ENCODE peak calls at places on chromosomes 11 and 22, in seven cellular contexts. A is NB4, G is fibroblast of villous mesenchyme, C is heart left ventricle, H is hepatocyte, K is tibial artery, V is uterus. T is an unnamed sample.

GRCh38 chr11:32312865-32313403 is 122.4 kb downstream of the WT1 start:
- DNase-seq in A (peak; percentile 81), G (peak; percentile 80), C (no peak), H (peak; percentile 71), K (no peak), V (peak; percentile 54), T (peak; percentile 64)

GRCh38 chr11:76077575-76078150 is 128.6 kb downstream of the WNT11 start:
- DNase-seq in A (peak; percentile 60), G (peak; percentile 13), C (no peak), H (no peak), K (no peak), V (no peak), T (no peak)

GRCh38 chr22:31933816-31934482 is 10.4 kb upstream of the YWHAH start:
- DNase-seq in A (no peak), G (no peak), C (no peak), H (no peak), K (no peak), V (no peak), T (no peak)

GRCh38 chr11:47724041-47724729 is 9.0 kb upstream of the AGBL2 start:
- DNase-seq in A (peak; percentile 85), G (peak; percentile 95), C (no peak), H (peak; percentile 85), K (peak; percentile 81), V (no peak), T (peak; percentile 50)

GRCh38 chr11:78812513-78813293 is 238.0 kb upstream of the NARS2 start:
- DNase-seq in A (no peak), G (no peak), C (no peak), H (peak; percentile 38), K (no peak), V (no peak), T (no peak)

GRCh38 chr22:23279781-23280180 is 99.5 kb downstream of the BCR start:
- DNase-seq in A (no peak), G (no peak), C (no peak), H (no peak), K (no peak), V (no peak), T (peak; percentile 89)

GRCh38 chr22:50276143-50276542 is 6.0 kb upstream of the MAPK11 start:
- DNase-seq in A (peak; percentile 85), G (peak; percentile 67), C (peak; percentile 68), H (peak; percentile 72), K (peak; percentile 84), V (peak; percentile 53), T (no peak)

GRCh38 chr22:47090591-47091240 is 328.3 kb downstream of the TBC1D22A start:
- DNase-seq in A (no peak), G (peak; percentile 68), C (no peak), H (peak; percentile 64), K (peak; percentile 51), V (no peak), T (peak; percentile 47)

GRCh38 chr11:128809128-128809527 is 58.0 kb downstream of the KCNJ1 start:
- DNase-seq in A (no peak), G (no peak), C (no peak), H (no peak), K (no peak), V (no peak), T (no peak)

GRCh38 chr11:85889676-85890579 is 34.7 kb downstream of the CCDC83 start:
- DNase-seq in A (peak; percentile 8), G (peak; percentile 71), C (no peak), H (peak; percentile 68), K (no peak), V (no peak), T (no peak)

GRCh38 chr11:15327786-15328231 is 213.1 kb downstream of the INSC start:
- DNase-seq in A (peak; percentile 49), G (peak; percentile 66), C (peak; percentile 53), H (peak; percentile 84), K (no peak), V (peak; percentile 23), T (peak; percentile 84)

DNA sequence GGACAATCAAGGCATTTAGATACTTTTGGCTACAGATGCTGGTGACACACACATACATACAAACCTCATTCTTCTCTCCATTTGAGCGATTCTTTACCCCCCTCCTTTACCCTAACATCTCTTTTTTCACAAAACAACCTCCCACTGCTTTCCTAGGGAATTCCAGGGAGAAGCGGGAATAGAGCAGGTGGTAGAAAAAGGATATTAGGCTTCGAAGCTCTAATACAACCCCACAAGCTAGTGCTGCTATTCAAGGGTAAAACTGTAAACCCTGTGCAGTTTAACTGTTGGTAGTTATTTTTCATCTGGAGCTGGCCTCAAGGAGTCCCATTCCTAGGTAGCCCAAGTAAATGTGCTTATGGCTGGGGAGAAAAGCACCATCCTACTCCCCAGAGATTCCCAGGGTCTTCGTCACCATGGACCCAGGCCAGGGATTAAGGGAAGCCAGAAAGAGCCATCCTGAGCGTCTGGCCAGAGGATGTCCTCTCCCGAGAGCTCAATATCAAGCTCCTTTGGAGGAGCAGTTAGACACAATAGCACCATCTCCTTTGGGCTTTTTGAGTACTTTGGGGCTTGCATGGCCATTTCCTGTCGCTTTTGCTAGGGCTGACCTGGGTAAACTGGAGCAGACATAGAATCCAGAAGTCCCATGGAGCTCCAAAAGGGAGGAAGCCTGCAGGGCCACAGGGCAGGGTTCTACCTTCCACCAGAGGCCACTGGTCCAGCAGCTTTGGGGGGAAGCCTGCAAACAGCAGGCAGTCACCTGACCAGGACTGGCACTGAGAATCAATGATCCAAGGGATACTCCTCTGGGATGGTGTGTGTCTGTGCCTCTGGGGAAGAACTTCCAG is 3.1 kb downstream of the MAML2 start:
- DNase-seq in A (no peak), G (no peak), C (no peak), H (no peak), K (peak; percentile 73), V (no peak), T (no peak)
- H3K4me3 ChIP-seq in A (no peak overlapping the region), G (peak overlapping the region; percentile 67), C (peak overlapping the region; percentile 80), H (peak overlapping the region; percentile 8), K (peak overlapping the region; percentile 73), V (peak overlapping the region; percentile 8), T (peak overlapping the region; percentile 15)

DNA sequence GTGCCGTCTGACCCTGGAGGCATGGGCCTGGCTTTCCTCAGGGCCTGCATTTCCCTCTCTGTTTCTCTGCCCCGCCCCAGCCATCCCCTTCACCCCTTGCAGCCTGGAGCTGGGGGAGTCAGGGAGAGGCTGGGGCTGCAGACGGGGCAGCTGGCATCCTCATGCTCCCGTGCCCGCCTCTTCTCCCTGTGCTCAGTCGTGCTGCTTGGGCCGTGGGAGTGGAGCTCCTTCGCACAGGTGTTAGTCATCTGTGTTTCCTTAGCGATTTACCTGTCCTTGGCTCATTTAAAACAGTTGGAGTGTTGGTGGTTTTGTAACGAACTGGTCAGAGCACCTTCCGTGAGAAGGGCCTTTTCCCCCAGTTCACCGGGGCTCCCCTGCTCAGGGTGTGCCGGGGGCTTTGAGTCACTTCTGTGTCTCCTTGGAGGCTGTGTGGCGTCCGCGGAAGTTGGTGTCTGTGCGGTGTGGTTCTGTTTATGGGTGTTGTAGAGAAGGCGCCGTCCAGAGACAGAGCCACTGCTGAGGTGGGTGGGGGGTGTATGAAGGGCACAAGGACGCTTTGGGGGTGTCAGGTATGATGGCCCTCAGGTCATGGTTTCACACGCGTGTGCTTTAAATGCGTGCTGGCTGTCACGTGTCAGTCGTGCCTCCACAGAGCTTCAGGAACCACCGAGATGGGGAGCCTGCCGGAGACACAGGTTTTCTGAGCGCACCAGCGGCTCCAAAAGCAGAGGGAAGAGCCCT is 19.5 kb downstream of the BRSK2 start:
- DNase-seq in A (no peak), G (no peak), C (no peak), H (no peak), K (no peak), V (no peak), T (no peak)
- H3K4me3 ChIP-seq in A (no peak overlapping the region), G (no peak overlapping the region), C (no peak overlapping the region), H (no peak overlapping the region), K (no peak overlapping the region), V (no peak overlapping the region), T (no peak overlapping the region)

GRCh38 chr11:1862588-1863351 is 9.9 kb downstream of the LSP1 start:
- DNase-seq in A (no peak), G (peak; percentile 70), C (no peak), H (no peak), K (no peak), V (no peak), T (no peak)

GRCh38 chr11:1861435-1862411 is 8.8 kb downstream of the LSP1 start:
- DNase-seq in A (no peak), G (no peak), C (no peak), H (no peak), K (no peak), V (no peak), T (no peak)

GRCh38 chr11:1864216-1864615 is 11.3 kb downstream of the LSP1 start:
- DNase-seq in A (no peak), G (no peak), C (no peak), H (no peak), K (no peak), V (no peak), T (no peak)

GRCh38 chr11:1864831-1865665 is 12.2 kb downstream of the LSP1 start:
- DNase-seq in A (no peak), G (no peak), C (no peak), H (no peak), K (peak; percentile 83), V (no peak), T (no peak)

GRCh38 chr11:1863352-1864215 is 10.7 kb downstream of the LSP1 start:
- DNase-seq in A (peak; percentile 68), G (peak; percentile 94), C (peak; percentile 89), H (peak; percentile 64), K (peak; percentile 97), V (peak; percentile 91), T (peak; percentile 80)
- H3K4me3 ChIP-seq in A (no peak overlapping the region), G (peak overlapping the region; percentile 46), C (peak overlapping the region; percentile 62), H (no peak overlapping the region), K (peak overlapping the region; percentile 42), V (peak overlapping the region; percentile 26), T (no peak overlapping the region)

DNA sequence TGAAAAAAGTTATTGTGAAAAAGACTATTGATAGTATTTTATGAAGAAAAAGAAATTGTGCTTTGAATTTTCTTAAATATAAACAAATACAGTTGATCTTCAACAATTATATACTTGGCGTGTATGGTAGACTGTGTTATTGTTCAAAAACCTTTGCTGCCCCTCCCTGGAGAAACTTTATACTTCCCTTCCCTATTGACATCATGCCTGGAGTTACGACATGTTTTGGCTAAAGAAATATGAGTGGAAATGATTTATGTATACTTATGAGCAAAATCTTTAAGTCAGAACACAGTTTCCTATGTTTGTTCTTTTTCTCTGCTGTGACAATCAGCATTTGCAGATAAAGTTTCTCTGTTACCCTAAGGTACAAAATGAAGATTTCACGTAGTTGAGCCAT is 243.8 kb downstream of the TMEM135 start:
- DNase-seq in A (peak; percentile 36), G (peak; percentile 85), C (no peak), H (peak; percentile 18), K (no peak), V (no peak), T (no peak)
- H3K4me3 ChIP-seq in A (no peak overlapping the region), G (no peak overlapping the region), C (no peak overlapping the region), H (no peak overlapping the region), K (no peak overlapping the region), V (no peak overlapping the region), T (no peak overlapping the region)

DNA sequence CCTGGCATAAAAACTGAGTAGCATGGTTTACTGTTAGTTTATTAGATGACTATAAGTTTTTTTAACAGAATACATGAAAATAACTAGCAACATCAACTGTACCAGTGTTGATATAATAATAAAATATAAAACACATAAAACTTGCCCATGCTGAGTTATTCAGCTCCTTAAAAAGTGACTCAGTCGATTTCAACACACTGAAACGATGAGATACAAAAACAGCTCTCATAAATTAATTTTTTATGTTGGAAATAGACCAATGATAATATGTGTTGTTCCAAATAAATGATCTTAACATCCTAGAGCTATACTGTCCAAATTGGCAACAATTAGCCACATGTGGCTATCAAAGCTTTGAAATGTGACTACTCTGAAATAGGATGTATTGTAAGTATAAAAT is 15.9 kb downstream of the PDGFD start:
- DNase-seq in A (no peak), G (peak; percentile 59), C (no peak), H (no peak), K (no peak), V (no peak), T (no peak)
- H3K4me3 ChIP-seq in A (no peak overlapping the region), G (no peak overlapping the region), C (no peak overlapping the region), H (no peak overlapping the region), K (no peak overlapping the region), V (no peak overlapping the region), T (no peak overlapping the region)

GRCh38 chr11:8707541-8708270 is 25.1 kb downstream of the RPL27A start:
- DNase-seq in A (no peak), G (no peak), C (peak; percentile 79), H (no peak), K (peak; percentile 86), V (peak; percentile 95), T (peak; percentile 91)
- H3K4me3 ChIP-seq in A (no peak overlapping the region), G (no peak overlapping the region), C (no peak overlapping the region), H (no peak overlapping the region), K (no peak overlapping the region), V (no peak overlapping the region), T (no peak overlapping the region)

T was measured in testis.